ENCODE peak calls at places on chromosomes 16 and 17, in four cellular contexts. R is heart left ventricle, D is brain microvascular endothelial cell, Q is PC-9. Y is an unnamed sample.

GRCh38 chr17:2694381-2695242 is 17.0 kb downstream of the CLUH start:
- DNase-seq in R (peak), D (no peak), Q (no peak), Y (no peak)

GRCh38 chr17:40850287-40850972 is 16.6 kb downstream of the KRT12 start:
- DNase-seq in Q (no peak), R (no peak), D (no peak), Y (no peak)

GRCh38 chr16:67961551-67961957 is 6.9 kb downstream of the SLC12A4 start:
- DNase-seq in Q (peak), D (no peak), R (peak), Y (no peak)

GRCh38 chr16:89557230-89557935 is 3.1 kb upstream of the RPL13 start:
- DNase-seq in Q (peak), D (peak), R (peak), Y (peak)

GRCh38 chr16:54281535-54282201 is 4.9 kb downstream of the IRX3 start:
- DNase-seq in D (no peak), R (no peak), Q (no peak), Y (no peak)

GRCh38 chr17:44898768-44899073 is 524 bp downstream of the EFTUD2 start:
- DNase-seq in D (peak), R (no peak), Q (no peak), Y (no peak)

GRCh38 chr16:50395763-50396710 is 27.2 kb upstream of the BRD7 start:
- DNase-seq in D (no peak), Q (peak), R (no peak), Y (peak)

GRCh38 chr16:57649443-57649751 is 18.7 kb upstream of the ADGRG3 start:
- DNase-seq in R (no peak), D (no peak), Q (no peak), Y (no peak)

GRCh38 chr16:50547944-50548658 is at the start of gene NKD1:
- DNase-seq in Q (peak), D (peak), R (peak), Y (peak)

GRCh38 chr16:47643610-47644009 is 182.5 kb downstream of the PHKB start:
- DNase-seq in Q (no peak), D (peak), R (no peak), Y (no peak)

GRCh38 chr17:50558955-50559614 is 1.4 kb upstream of the CACNA1G start:
- DNase-seq in Q (no peak), R (no peak), D (no peak), Y (no peak)

DNA sequence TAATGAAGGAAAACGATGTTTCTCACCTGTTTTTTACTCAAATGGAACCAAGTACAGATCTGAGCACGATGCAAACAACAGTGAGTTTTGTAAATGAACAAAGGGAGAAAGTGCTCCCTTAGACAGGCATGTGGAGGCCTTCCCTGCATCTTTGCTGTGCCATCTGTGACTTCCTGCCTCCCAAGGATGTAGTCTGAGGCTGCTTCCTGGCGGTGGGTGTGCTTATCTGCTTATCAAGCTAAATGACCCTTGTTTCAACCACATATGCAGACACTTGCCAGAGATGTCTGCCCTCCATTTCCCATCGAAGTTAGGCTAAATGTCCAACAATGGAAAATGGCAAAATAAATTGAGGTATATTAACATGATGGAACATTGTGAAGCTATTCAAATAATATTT is 34.6 kb downstream of the RGS9 start:
- DNase-seq in D (no peak), R (no peak), Q (no peak), Y (no peak)
- TF ChIP-seq CTCF in D (no peak), R (no peak), Q (no peak), Y (no peak)

GRCh38 chr16:11836653-11837244 is 14.6 kb downstream of the RSL1D1 start:
- DNase-seq in R (no peak), Q (no peak), D (peak), Y (no peak)

GRCh38 chr16:11835891-11836652 is 15.3 kb downstream of the RSL1D1 start:
- DNase-seq in Q (no peak), D (peak), R (no peak), Y (no peak)

GRCh38 chr16:11841026-11841425 is 10.3 kb downstream of the RSL1D1 start:
- DNase-seq in Q (no peak), D (no peak), R (no peak), Y (no peak)

GRCh38 chr16:11833951-11834695 is 17.2 kb downstream of the RSL1D1 start:
- DNase-seq in Q (no peak), R (no peak), D (peak), Y (no peak)

DNA sequence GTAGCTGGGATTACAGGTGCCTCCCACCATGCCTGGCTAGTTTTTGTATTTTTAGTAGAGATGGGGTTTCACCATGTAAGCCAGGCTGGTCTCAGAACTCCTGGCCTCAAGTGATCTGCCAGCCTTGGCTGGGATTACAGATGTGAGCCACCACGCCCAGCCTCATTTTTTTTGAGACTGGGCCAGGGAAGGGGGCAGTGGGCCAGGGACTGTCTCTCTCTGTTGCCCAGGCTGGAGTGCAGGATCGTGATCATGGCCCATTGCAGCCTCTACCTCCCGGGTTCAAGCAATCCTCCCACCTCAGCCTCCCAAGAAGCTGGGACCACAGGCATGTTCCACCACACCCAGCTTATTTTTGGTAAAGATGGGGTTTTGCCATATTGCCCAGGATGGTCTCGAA is 16.0 kb downstream of the RSL1D1 start:
- DNase-seq in Q (no peak), R (no peak), D (no peak), Y (no peak)
- H3K27ac ChIP-seq in Q (no peak), R (no peak), D (peak), Y (no peak)

DNA sequence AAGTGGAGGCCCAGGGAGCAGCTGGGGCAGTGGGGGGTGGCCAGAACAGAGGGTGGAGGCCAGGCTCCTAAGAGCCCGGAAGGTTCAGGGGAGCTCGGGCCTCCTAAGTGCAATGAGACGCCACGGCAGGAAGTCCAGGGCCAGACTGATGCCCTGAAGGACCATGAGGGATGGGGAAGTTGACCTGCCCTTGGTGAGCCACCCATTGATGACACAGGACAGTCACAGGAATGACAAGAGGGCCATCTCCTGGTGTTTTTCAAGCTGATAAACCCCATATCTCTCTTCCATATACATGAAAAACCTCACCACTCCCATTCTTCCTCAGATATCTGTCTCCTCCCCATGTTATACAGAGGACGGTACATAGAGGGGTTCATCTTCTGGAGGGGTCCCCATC is 5.8 kb upstream of the MRPL58 start:
- DNase-seq in D (no peak), R (no peak), Q (no peak), Y (no peak)
- TF ChIP-seq CTCF in D (no peak), R (no peak), Q (no peak), Y (no peak)

GRCh38 chr16:649646-650045 is 481 bp downstream of the WDR90 start:
- DNase-seq in Q (no peak), D (no peak), R (no peak), Y (no peak)

GRCh38 chr16:648786-649589 is at the start of gene WDR90:
- DNase-seq in R (peak), Q (peak), D (peak), Y (peak)

GRCh38 chr16:652454-653021 is 3.4 kb downstream of the WDR90 start:
- DNase-seq in D (no peak), Q (no peak), R (no peak), Y (no peak)

GRCh38 chr16:654034-654433 is 4.9 kb downstream of the WDR90 start:
- DNase-seq in R (no peak), Q (no peak), D (no peak), Y (no peak)

DNA sequence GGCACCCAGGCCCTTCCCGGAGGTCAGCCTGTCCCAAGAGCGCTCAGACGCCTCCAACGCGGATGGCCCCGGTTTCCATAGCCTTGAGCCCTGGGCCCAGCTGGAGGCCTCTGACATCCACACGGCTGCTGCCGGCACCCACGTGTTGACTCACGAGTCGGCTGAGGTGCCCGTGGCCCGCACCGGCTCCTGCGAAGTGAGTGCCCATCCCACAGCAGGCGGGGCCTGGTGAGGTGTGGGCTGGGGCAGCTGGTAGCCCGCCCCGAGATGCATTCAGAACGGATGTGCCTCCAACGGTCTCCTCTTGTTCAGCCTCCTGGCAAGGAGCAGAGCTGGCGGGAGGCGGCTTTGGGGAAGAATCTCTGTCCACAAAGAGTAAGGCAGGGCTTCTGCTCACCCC is 2.7 kb downstream of the WDR90 start:
- DNase-seq in R (no peak), Q (no peak), D (no peak), Y (no peak)
- H3K27ac ChIP-seq in R (no peak), Q (no peak), D (no peak), Y (no peak)

DNA sequence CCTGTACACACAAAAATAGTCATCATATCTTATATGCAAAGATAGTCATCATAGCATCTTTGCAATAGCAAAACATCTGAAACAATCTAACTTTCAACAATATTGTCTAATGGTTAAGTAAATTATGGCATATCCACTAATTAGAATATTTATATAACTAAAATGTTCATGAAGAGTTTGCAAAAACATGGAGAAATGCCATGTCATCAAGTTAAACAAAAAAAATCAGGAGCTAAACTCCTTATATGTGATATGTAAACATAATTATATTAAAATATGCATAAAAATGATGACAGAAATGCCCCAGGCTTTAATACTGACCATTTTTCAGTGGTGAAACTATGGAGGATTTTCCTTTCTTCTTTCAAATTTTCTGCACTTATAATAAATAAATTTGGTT is 22.3 kb upstream of the XYLT1 start:
- DNase-seq in D (no peak), R (no peak), Q (no peak), Y (no peak)
- TF ChIP-seq CTCF in D (no peak), R (no peak), Q (no peak), Y (no peak)

GRCh38 chr16:56409195-56409594 is 16.1 kb downstream of the AMFR start:
- DNase-seq in D (no peak), R (no peak), Q (peak), Y (no peak)

GRCh38 chr16:56408379-56409098 is 16.8 kb downstream of the AMFR start:
- DNase-seq in Q (no peak), D (no peak), R (no peak), Y (no peak)

GRCh38 chr16:56411624-56412023 is 13.7 kb downstream of the AMFR start:
- DNase-seq in R (no peak), D (no peak), Q (no peak), Y (no peak)

GRCh38 chr16:56413381-56413780 is 12.0 kb downstream of the AMFR start:
- DNase-seq in R (no peak), Q (no peak), D (no peak), Y (no peak)

DNA sequence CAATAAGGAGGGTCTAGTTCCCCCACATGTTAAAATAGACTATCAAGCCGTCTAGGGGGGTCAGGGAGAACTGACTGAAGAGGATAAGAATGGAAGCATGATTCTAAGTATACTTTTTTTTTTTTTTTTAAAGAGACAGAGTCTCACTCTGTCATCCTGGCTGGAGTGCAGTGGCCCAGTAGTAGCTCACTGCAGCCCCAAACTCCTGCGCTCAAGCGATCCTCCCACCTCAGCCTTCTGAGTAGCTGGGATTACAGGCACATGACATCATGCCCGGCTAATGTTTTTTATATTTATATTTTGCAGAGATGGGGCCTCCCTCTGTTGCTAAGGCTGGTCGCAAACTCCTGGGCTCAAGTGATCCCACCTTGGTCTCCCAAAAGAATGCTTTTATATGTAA is 14.2 kb downstream of the AMFR start:
- DNase-seq in D (no peak), Q (no peak), R (no peak), Y (no peak)
- H3K27ac ChIP-seq in D (no peak), Q (no peak), R (no peak), Y (no peak)

GRCh38 chr17:74274703-74275340 is 788 bp downstream of the DNAI2 start:
- DNase-seq in D (no peak), Q (no peak), R (no peak), Y (no peak)

GRCh38 chr17:74272731-74273201 is 1.3 kb upstream of the DNAI2 start:
- DNase-seq in D (peak), Q (no peak), R (peak), Y (no peak)

GRCh38 chr17:74271902-74272563 is 2.0 kb upstream of the DNAI2 start:
- DNase-seq in R (peak), D (no peak), Q (no peak), Y (no peak)

GRCh38 chr17:74276051-74276476 is 2.0 kb downstream of the DNAI2 start:
- DNase-seq in Q (no peak), R (peak), D (no peak), Y (no peak)

DNA sequence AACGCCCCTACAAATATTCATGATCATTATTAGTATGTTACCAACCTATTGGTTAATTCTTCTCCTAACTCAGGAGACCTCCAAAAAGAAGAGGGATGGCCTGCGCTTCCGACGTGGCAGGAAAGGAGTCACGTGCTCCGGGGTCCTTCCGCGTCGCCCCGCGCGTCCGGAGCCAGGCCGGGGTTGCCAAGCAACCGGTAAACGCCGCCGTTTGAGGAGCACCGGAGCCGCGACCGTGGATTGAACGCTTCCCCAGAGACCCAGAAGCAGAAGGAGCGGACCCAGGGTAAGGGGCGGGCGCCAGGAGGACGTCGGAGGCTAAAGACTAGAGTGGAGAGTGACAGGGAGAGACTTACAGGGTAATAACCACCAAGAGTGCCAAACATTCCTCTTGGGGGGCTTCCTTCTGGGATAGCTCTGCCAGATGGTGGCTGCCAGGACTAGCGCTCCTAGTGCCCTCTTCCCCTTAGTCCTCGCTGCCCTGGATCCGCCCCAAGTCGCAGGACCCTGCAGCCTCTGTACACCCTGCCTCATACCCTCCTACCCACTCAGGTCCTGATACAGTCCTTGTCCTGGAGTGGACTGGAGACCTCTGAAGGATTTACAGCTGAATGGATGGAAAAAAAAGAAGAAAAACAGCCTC is at the start of gene DNAI2:
- DNase-seq in D (no peak), R (peak), Q (no peak), Y (peak)
- TF ChIP-seq CTCF in D (no peak), R (no peak), Q (no peak), Y (no peak)

GRCh38 chr17:81043319-81043724 is 8.4 kb downstream of the BAIAP2 start:
- DNase-seq in R (no peak), D (no peak), Q (no peak), Y (no peak)
- H3K27ac ChIP-seq in R (peak), D (no peak), Q (peak), Y (no peak)

GRCh38 chr17:13102477-13102876 is 84.7 kb upstream of the ELAC2 start:
- DNase-seq in Q (no peak), R (no peak), D (no peak), Y (no peak)

GRCh38 chr17:13104576-13104975 is 86.7 kb upstream of the ELAC2 start:
- DNase-seq in Q (no peak), D (no peak), R (no peak), Y (no peak)

GRCh38 chr17:13099079-13099478 is 81.3 kb upstream of the ELAC2 start:
- DNase-seq in R (no peak), D (no peak), Q (no peak), Y (no peak)

DNA sequence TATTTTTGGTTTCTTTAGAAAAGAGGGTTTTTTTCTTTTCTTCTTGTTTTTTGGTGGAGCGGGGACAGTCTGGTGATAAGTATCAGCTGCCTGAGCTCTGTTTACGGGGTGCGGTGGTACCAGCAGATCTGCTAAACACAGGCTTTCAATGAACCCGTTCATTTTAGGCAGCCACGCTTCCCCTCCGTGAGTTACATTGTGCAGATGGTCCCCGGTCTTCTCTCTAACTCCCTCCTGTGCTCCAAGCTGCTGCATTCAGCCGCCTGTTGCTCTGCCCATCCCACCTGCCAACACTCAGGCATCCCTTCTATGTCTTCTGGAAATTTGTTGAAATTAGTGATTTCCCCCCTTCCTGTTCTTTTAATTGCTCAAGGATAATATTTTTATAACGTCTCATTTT is 82.1 kb upstream of the ELAC2 start:
- DNase-seq in D (no peak), Q (no peak), R (no peak), Y (no peak)
- TF ChIP-seq CTCF in D (no peak), Q (no peak), R (no peak), Y (no peak)

Y was measured in CD4-positive, alpha-beta T cell.